ENCODE peak calls at places on chromosomes 13 and 19, in nine cellular contexts. I is SHP77 treated with DMSO at 0.1 percent for 48 hours; H is GM19239; W is C1 segment of cervical spinal cord; U is cardiac muscle cell; N is cerebellar nuclear complex; G is B cell; Y is HTR-8/SVneo; M is stimulated activated naive CD4-positive, alpha-beta T cell treated with Interleukin-2 at 50 U/mL for 16 hours. L is an unnamed sample.

GRCh38 chr13:50126378-50127016 is 111.3 kb downstream of the KCNRG start:
- DNase-seq in G (no peak), Y (no peak), I (peak), U (peak), M (no peak), H (no peak), N (no peak), W (no peak), L (no peak)

GRCh38 chr13:97539651-97540230 is 105.8 kb downstream of the RAP2A start:
- DNase-seq in W (no peak), U (no peak), N (no peak), H (no peak), M (no peak), I (no peak), Y (no peak), G (no peak), L (no peak)

GRCh38 chr13:55038230-55038629 is 2009.6 kb downstream of the OLFM4 start:
- DNase-seq in I (no peak), N (no peak), H (no peak), Y (no peak), G (no peak), M (no peak), U (no peak), W (no peak), L (no peak)

GRCh38 chr19:14941189-14941588 is at the start of gene OR7C2:
- DNase-seq in W (no peak), H (no peak), G (no peak), U (no peak), Y (no peak), M (no peak), I (no peak), N (no peak), L (no peak)

GRCh38 chr13:99275093-99275469 is 16.9 kb upstream of the GPR18 start:
- DNase-seq in H (no peak), M (peak), G (no peak), W (no peak), I (no peak), U (no peak), Y (no peak), N (no peak), L (no peak)

GRCh38 chr13:80082396-80083096 is 258.4 kb downstream of the SPRY2 start:
- DNase-seq in Y (no peak), G (no peak), N (peak), M (no peak), I (no peak), W (peak), U (no peak), H (no peak), L (no peak)

GRCh38 chr13:91714726-91715334 is 316.4 kb downstream of the GPC5 start:
- DNase-seq in G (no peak), M (no peak), Y (no peak), U (no peak), H (no peak), W (no peak), N (no peak), I (no peak), L (peak)

GRCh38 chr13:25065974-25066770 is 29.8 kb upstream of the PABPC3 start:
- DNase-seq in G (no peak), H (no peak), M (no peak), U (no peak), N (no peak), W (no peak), I (no peak), Y (no peak), L (no peak)

GRCh38 chr13:20869540-20869939 is 33.0 kb downstream of the XPO4 start:
- DNase-seq in U (no peak), Y (no peak), N (no peak), H (no peak), W (no peak), M (no peak), G (no peak), I (no peak), L (no peak)

GRCh38 chr13:40666058-40666904 is at the start of gene FOXO1:
- DNase-seq in M (peak), G (peak), W (peak), N (peak), Y (peak), I (peak), U (peak), H (peak), L (peak)

GRCh38 chr13:79782541-79783216 is 301.7 kb downstream of the NDFIP2 start:
- DNase-seq in Y (peak), M (no peak), U (peak), N (no peak), W (peak), I (peak), H (no peak), G (no peak), L (peak)

GRCh38 chr13:111061338-111062045 is 53.6 kb upstream of the ARHGEF7 start:
- DNase-seq in I (no peak), G (no peak), N (no peak), H (no peak), M (no peak), U (no peak), W (no peak), Y (no peak), L (no peak)

GRCh38 chr19:47447470-47448359 is 24.0 kb downstream of the SLC8A2 start:
- DNase-seq in G (no peak), I (peak), M (peak), N (no peak), Y (peak), U (peak), W (peak), H (no peak), L (no peak)

GRCh38 chr19:5338661-5339469 is 1.7 kb downstream of the PTPRS start:
- DNase-seq in N (no peak), I (no peak), W (no peak), H (no peak), U (peak), G (no peak), M (no peak), Y (no peak), L (peak)

GRCh38 chr19:2727640-2727944 is 6.4 kb upstream of the DIRAS1 start:
- DNase-seq in N (no peak), M (no peak), I (no peak), Y (no peak), G (no peak), H (no peak), U (no peak), W (no peak), L (no peak)

GRCh38 chr19:18782559-18783225 is 8.4 kb downstream of the COMP start:
- DNase-seq in Y (no peak), N (no peak), I (no peak), U (no peak), M (no peak), W (no peak), H (no peak), G (no peak), L (no peak)

GRCh38 chr19:15447057-15447456 is 2.7 kb downstream of the WIZ start:
- DNase-seq in M (no peak), U (no peak), W (no peak), Y (no peak), G (no peak), N (no peak), I (no peak), H (no peak), L (no peak)

GRCh38 chr19:33389574-33390119 is 16.1 kb downstream of the CEBPG start:
- DNase-seq in W (no peak), I (no peak), Y (no peak), N (no peak), M (no peak), G (no peak), H (no peak), U (no peak), L (no peak)

GRCh38 chr19:16398530-16399241 is 73.1 kb downstream of the EPS15L1 start:
- DNase-seq in H (no peak), N (no peak), G (no peak), U (no peak), Y (no peak), M (no peak), I (no peak), W (no peak), L (no peak)

GRCh38 chr13:47417485-47417884 is 520.6 kb upstream of the HTR2A start:
- DNase-seq in N (no peak), W (no peak), U (no peak), G (no peak), Y (no peak), M (no peak), H (no peak), I (no peak), L (no peak)

GRCh38 chr19:39178296-39179006 is 18.3 kb upstream of the NCCRP1 start:
- DNase-seq in Y (no peak), I (no peak), U (no peak), W (no peak), H (no peak), M (no peak), N (no peak), G (no peak), L (no peak)

GRCh38 chr19:33133438-33134031 is 1.6 kb downstream of the WDR88 start:
- DNase-seq in H (no peak), U (no peak), N (no peak), M (no peak), G (no peak), Y (no peak), I (no peak), W (no peak), L (no peak)

GRCh38 chr13:25192052-25192451 is 20.0 kb upstream of the AMER2 start:
- DNase-seq in W (no peak), U (no peak), G (no peak), Y (no peak), M (no peak), I (no peak), H (no peak), N (no peak), L (no peak)

GRCh38 chr19:45809643-45810159 is 5.4 kb downstream of the RSPH6A start:
- DNase-seq in G (no peak), M (no peak), U (no peak), N (no peak), I (peak), W (no peak), Y (peak), H (no peak), L (no peak)

GRCh38 chr19:15464394-15465385 is at the start of gene RASAL3:
- DNase-seq in M (peak), W (no peak), H (no peak), U (no peak), N (no peak), Y (no peak), G (peak), I (no peak), L (no peak)

GRCh38 chr19:18029617-18030338 is 21.8 kb downstream of the ARRDC2 start:
- DNase-seq in H (no peak), U (no peak), M (no peak), Y (no peak), I (peak), W (no peak), G (no peak), N (no peak), L (peak)

GRCh38 chr19:9431475-9431874 is 3.9 kb downstream of the ZNF266 start:
- DNase-seq in Y (peak), N (no peak), U (peak), G (no peak), H (no peak), W (no peak), I (no peak), M (no peak), L (peak)

GRCh38 chr13:97627566-97627965 is 193.6 kb downstream of the RAP2A start:
- DNase-seq in U (peak), G (no peak), M (no peak), I (peak), W (no peak), N (no peak), Y (peak), H (no peak), L (no peak)

GRCh38 chr19:28971011-28971410 is 241.9 kb downstream of the UQCRFS1 start:
- DNase-seq in N (no peak), I (no peak), H (no peak), M (no peak), U (no peak), G (no peak), Y (no peak), W (no peak), L (no peak)